ENCODE peak calls at places on chromosomes 7 and 10, in six cellular contexts. One of them, this sample, is unnamed.

GRCh38 chr10:97937928-97938327 is 88.3 kb downstream of the GOLGA7B start:
- ATAC-seq in upper lobe of left lung: no peak
- ATAC-seq in A549: no peak
- ATAC-seq in HepG2: no peak
- ATAC-seq in GM12878: no peak
- ATAC-seq in K562: no peak
- ATAC-seq in this sample: no peak

GRCh38 chr10:6878067-6878412 is 298.0 kb upstream of the PRKCQ start:
- ATAC-seq in upper lobe of left lung: peak; percentile 23
- ATAC-seq in A549: no peak
- ATAC-seq in HepG2: no peak
- ATAC-seq in GM12878: no peak
- ATAC-seq in K562: no peak
- ATAC-seq in this sample: no peak

GRCh38 chr10:69045441-69046300 is 42.2 kb upstream of the SRGN start:
- ATAC-seq in upper lobe of left lung: peak; percentile 66
- ATAC-seq in A549: peak; percentile 14
- ATAC-seq in HepG2: no peak
- ATAC-seq in GM12878: peak; percentile 81
- ATAC-seq in K562: peak; percentile 31
- ATAC-seq in this sample: no peak

GRCh38 chr10:63618552-63618951 is 97.4 kb downstream of the REEP3 start:
- ATAC-seq in upper lobe of left lung: no peak
- ATAC-seq in A549: no peak
- ATAC-seq in HepG2: no peak
- ATAC-seq in GM12878: no peak
- ATAC-seq in K562: no peak
- ATAC-seq in this sample: no peak

GRCh38 chr7:51009716-51010496 is 227.2 kb upstream of the GRB10 start:
- ATAC-seq in upper lobe of left lung: no peak
- ATAC-seq in A549: peak; percentile 20
- ATAC-seq in HepG2: peak; percentile 71
- ATAC-seq in GM12878: no peak
- ATAC-seq in K562: no peak
- ATAC-seq in this sample: no peak

GRCh38 chr10:116554628-116555027 is 8.9 kb downstream of the PNLIP start:
- ATAC-seq in upper lobe of left lung: no peak
- ATAC-seq in A549: no peak
- ATAC-seq in HepG2: no peak
- ATAC-seq in GM12878: no peak
- ATAC-seq in K562: no peak
- ATAC-seq in this sample: no peak

GRCh38 chr7:127876393-127876792 is 154.8 kb downstream of the LRRC4 start:
- ATAC-seq in upper lobe of left lung: no peak
- ATAC-seq in A549: no peak
- ATAC-seq in HepG2: no peak
- ATAC-seq in GM12878: no peak
- ATAC-seq in K562: no peak
- ATAC-seq in this sample: no peak

GRCh38 chr10:31961675-31962074 is 33.0 kb upstream of the ARHGAP12 start:
- ATAC-seq in upper lobe of left lung: peak; percentile 74
- ATAC-seq in A549: peak; percentile 81
- ATAC-seq in HepG2: no peak
- ATAC-seq in GM12878: peak; percentile 47
- ATAC-seq in K562: peak; percentile 35
- ATAC-seq in this sample: peak; percentile 41

GRCh38 chr10:47146571-47146970 is 153.4 kb upstream of the GDF10 start:
- ATAC-seq in upper lobe of left lung: peak; percentile 71
- ATAC-seq in A549: no peak
- ATAC-seq in HepG2: no peak
- ATAC-seq in GM12878: no peak
- ATAC-seq in K562: no peak
- ATAC-seq in this sample: peak; percentile 60

GRCh38 chr10:123922126-123922525 is 30.5 kb upstream of the CPXM2 start:
- ATAC-seq in upper lobe of left lung: no peak
- ATAC-seq in A549: no peak
- ATAC-seq in HepG2: no peak
- ATAC-seq in GM12878: no peak
- ATAC-seq in K562: no peak
- ATAC-seq in this sample: no peak

GRCh38 chr10:75276029-75276872 is 40.5 kb upstream of the COMTD1 start:
- ATAC-seq in upper lobe of left lung: peak; percentile 26
- ATAC-seq in A549: no peak
- ATAC-seq in HepG2: no peak
- ATAC-seq in GM12878: no peak
- ATAC-seq in K562: peak; percentile 94
- ATAC-seq in this sample: peak; percentile 20

GRCh38 chr7:44434201-44434600 is 56.3 kb downstream of the NUDCD3 start:
- ATAC-seq in upper lobe of left lung: no peak
- ATAC-seq in A549: no peak
- ATAC-seq in HepG2: no peak
- ATAC-seq in GM12878: no peak
- ATAC-seq in K562: no peak
- ATAC-seq in this sample: no peak

GRCh38 chr7:30157217-30157616 is 22.4 kb downstream of the MTURN start:
- ATAC-seq in upper lobe of left lung: no peak
- ATAC-seq in A549: no peak
- ATAC-seq in HepG2: no peak
- ATAC-seq in GM12878: no peak
- ATAC-seq in K562: no peak
- ATAC-seq in this sample: no peak

GRCh38 chr10:104824378-104825006 is 183.4 kb downstream of the SORCS3 start:
- ATAC-seq in upper lobe of left lung: peak; percentile 19
- ATAC-seq in A549: peak; percentile 34
- ATAC-seq in HepG2: no peak
- ATAC-seq in GM12878: peak; percentile 69
- ATAC-seq in K562: no peak
- ATAC-seq in this sample: no peak

GRCh38 chr7:47379629-47380324 is 202.1 kb downstream of the TNS3 start:
- ATAC-seq in upper lobe of left lung: peak; percentile 59
- ATAC-seq in A549: peak; percentile 49
- ATAC-seq in HepG2: peak; percentile 8
- ATAC-seq in GM12878: no peak
- ATAC-seq in K562: no peak
- ATAC-seq in this sample: peak; percentile 53

GRCh38 chr7:29229056-29229455 is 34.5 kb downstream of the CHN2 start:
- ATAC-seq in upper lobe of left lung: no peak
- ATAC-seq in A549: no peak
- ATAC-seq in HepG2: no peak
- ATAC-seq in GM12878: no peak
- ATAC-seq in K562: no peak
- ATAC-seq in this sample: no peak

GRCh38 chr7:26609082-26609481 is 255.3 kb downstream of the SKAP2 start:
- ATAC-seq in upper lobe of left lung: no peak
- ATAC-seq in A549: no peak
- ATAC-seq in HepG2: no peak
- ATAC-seq in GM12878: no peak
- ATAC-seq in K562: no peak
- ATAC-seq in this sample: no peak

DNA sequence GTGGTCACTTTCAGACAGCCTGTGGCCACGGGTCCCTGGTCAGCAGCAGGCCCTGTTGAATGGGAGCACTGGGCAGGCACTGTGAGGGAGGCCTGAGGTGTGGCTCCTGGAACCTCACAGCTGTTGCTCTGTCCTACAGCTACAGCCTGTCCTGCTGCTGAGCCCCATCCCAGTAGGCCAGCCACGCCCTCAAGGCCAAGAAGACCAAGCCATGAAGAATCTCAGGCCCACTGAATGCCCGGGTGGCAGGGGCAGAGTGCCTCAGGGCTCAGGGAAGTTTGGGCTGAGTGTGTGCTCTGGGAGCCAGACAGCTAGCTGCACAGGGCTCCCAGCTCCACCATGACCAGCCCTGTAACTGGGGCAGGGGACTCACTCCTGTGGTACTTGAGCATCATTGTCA is 363.5 kb upstream of the NUPR2 start:
- ATAC-seq in upper lobe of left lung: no peak
- ATAC-seq in A549: no peak
- ATAC-seq in HepG2: no peak
- ATAC-seq in GM12878: no peak
- ATAC-seq in K562: no peak
- ATAC-seq in this sample: no peak
- H3K9me3 ChIP-seq in upper lobe of left lung: peaks cover 70% of the 10 kb centered on the region
- H3K9me3 ChIP-seq in A549: peaks cover 19% of the 10 kb centered on the region
- H3K9me3 ChIP-seq in HepG2: peaks cover 93% of the 10 kb centered on the region
- H3K9me3 ChIP-seq in GM12878: peaks cover 3% of the 10 kb centered on the region
- H3K9me3 ChIP-seq in K562: no peaks in the 10 kb centered on the region
- H3K9me3 ChIP-seq in this sample: peaks cover 2% of the 10 kb centered on the region

DNA sequence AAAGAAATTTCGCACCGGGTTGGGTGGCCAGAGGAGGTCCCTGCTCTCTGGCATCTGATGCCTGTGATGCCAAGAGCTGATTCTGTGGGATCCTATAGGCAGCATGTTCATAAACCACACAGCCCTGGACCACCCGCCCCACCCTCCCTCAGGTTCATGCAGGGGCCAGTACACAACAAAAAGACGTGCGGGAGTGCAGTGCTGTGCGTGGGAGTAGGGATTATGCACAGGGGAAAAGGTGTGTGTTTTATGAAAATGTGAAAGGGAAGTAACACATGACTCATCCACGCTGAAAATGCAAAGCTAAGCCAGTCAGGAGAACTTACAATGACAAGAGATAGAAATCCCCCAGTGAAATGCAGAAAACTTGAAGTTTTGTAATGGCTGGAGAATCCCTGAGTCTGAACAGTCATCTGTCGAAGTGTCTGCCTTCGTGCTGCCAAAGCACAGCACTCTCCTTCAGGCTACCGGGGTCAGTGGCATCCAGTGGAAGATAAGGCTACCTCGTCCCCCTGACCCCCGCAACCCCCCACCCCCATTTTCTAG is 1.1 kb downstream of the KIAA1217 start:
- ATAC-seq in upper lobe of left lung: peak; percentile 57
- ATAC-seq in A549: peak; percentile 43
- ATAC-seq in HepG2: peak; percentile 5
- ATAC-seq in GM12878: peak; percentile 75
- ATAC-seq in K562: no peak
- ATAC-seq in this sample: no peak
- H3K4me3 ChIP-seq in upper lobe of left lung: no peak overlapping the region
- H3K4me3 ChIP-seq in A549: no peak overlapping the region
- H3K4me3 ChIP-seq in HepG2: peak overlapping the region; percentile 80
- H3K4me3 ChIP-seq in GM12878: peak overlapping the region; percentile 62
- H3K4me3 ChIP-seq in K562: no peak overlapping the region
- H3K4me3 ChIP-seq in this sample: peak overlapping the region; percentile 58

DNA sequence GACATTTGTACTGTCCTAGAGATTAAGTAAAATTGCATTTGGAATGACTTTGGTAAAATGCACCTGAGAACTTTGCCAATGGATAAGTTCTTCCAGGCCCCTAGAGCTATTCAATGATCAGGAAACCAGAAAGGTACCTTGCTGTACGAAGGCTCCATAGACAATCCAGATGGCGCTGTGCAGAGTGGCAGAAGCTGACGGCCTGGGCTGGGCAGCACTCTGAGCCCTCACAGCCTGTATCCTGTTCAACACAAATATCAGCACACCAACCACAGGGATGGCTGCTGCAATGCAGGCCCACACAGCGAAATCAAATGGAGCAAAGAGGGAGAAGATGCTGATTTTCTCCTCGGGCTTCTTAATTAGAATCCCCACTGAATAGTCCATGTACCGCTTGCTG is 642.4 kb downstream of the GRID1 start:
- ATAC-seq in upper lobe of left lung: no peak
- ATAC-seq in A549: no peak
- ATAC-seq in HepG2: peak; percentile 52
- ATAC-seq in GM12878: no peak
- ATAC-seq in K562: peak; percentile 54
- ATAC-seq in this sample: no peak
- TF ChIP-seq EP300 in upper lobe of left lung: no peak
- TF ChIP-seq EP300 in A549: no peak
- TF ChIP-seq EP300 in HepG2: no peak
- TF ChIP-seq EP300 in GM12878: no peak
- TF ChIP-seq EP300 in K562: no peak
- TF ChIP-seq EP300 in this sample: no peak

GRCh38 chr7:153475240-153475639 is 577.0 kb upstream of the DPP6 start:
- ATAC-seq in upper lobe of left lung: no peak
- ATAC-seq in A549: no peak
- ATAC-seq in HepG2: no peak
- ATAC-seq in GM12878: no peak
- ATAC-seq in K562: no peak
- ATAC-seq in this sample: no peak
- H3K9me3 ChIP-seq in upper lobe of left lung: no peaks in the 10 kb centered on the region
- H3K9me3 ChIP-seq in A549: peaks cover 8% of the 10 kb centered on the region
- H3K9me3 ChIP-seq in HepG2: peaks cover 39% of the 10 kb centered on the region
- H3K9me3 ChIP-seq in GM12878: no peaks in the 10 kb centered on the region
- H3K9me3 ChIP-seq in K562: no peaks in the 10 kb centered on the region
- H3K9me3 ChIP-seq in this sample: no peaks in the 10 kb centered on the region

DNA sequence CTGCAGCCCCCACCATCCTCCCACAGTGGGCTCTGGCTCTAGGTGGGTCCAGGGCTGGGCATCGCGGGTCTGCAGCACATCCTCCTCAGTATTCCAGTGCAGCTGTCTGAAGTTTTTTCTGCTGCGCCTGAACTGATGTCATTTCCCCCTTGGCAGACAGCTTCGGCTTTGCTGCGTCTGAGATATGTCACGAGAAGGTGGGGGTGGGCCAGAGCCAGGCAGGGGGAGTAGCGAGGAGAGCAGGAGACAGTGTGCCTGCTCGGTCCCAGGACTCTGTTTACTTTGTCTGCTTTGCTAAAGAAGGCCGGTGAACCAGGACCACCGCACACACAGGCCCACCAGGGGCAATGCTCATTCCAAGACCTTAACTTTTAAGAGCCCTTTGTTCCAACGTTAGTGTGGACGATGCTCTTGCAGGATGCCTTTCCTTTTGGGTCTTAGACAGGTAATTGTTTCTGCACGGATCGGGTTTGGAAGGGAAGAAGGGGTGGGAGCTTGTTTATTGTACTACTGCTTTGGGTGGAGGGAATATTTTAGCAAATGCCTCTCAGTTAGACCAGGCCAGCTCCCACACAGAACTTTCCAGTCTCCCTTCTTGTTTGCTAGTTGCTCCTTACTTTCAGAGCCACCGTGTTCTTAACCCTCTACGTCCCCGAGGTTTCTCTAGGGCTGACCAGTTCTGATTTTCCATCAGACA is 32.4 kb downstream of the WBP1L start:
- ATAC-seq in upper lobe of left lung: peak; percentile 88
- ATAC-seq in A549: no peak
- ATAC-seq in HepG2: peak; percentile 49
- ATAC-seq in GM12878: no peak
- ATAC-seq in K562: peak; percentile 71
- ATAC-seq in this sample: peak; percentile 62
- H3K4me3 ChIP-seq in upper lobe of left lung: no peak overlapping the region
- H3K4me3 ChIP-seq in A549: no peak overlapping the region
- H3K4me3 ChIP-seq in HepG2: peak overlapping the region; percentile 55
- H3K4me3 ChIP-seq in GM12878: no peak overlapping the region
- H3K4me3 ChIP-seq in K562: no peak overlapping the region
- H3K4me3 ChIP-seq in this sample: peak overlapping the region; percentile 52

GRCh38 chr10:132546567-132547420 is 9.2 kb downstream of the INPP5A start:
- ATAC-seq in upper lobe of left lung: no peak
- ATAC-seq in A549: no peak
- ATAC-seq in HepG2: no peak
- ATAC-seq in GM12878: peak; percentile 37
- ATAC-seq in K562: no peak
- ATAC-seq in this sample: no peak
- TF ChIP-seq EP300 in upper lobe of left lung: no peak
- TF ChIP-seq EP300 in A549: no peak
- TF ChIP-seq EP300 in HepG2: no peak
- TF ChIP-seq EP300 in GM12878: no peak
- TF ChIP-seq EP300 in K562: no peak
- TF ChIP-seq EP300 in this sample: no peak